ENCODE peak calls at places on chromosomes 1 and 21, in six cellular contexts. P is K562, O is GM12892, J is H1, I is HepG2, Q is GM12878. D is an unnamed sample.
A peak's percentile ranks its signal among the peaks of the same experiment; 100 is the strongest.

GRCh38 chr1:52674497-52675384 is 23.4 kb downstream of the COA7 start:
- DNase-seq in I (no peak), P (peak; percentile 75), Q (no peak), J (no peak), O (no peak), D (no peak)

GRCh38 chr1:221286399-221286798 is 407.2 kb downstream of the HLX start:
- DNase-seq in P (no peak), I (no peak), Q (no peak), O (no peak), J (no peak), D (no peak)

GRCh38 chr1:241325441-241325840 is 31.6 kb downstream of the RGS7 start:
- DNase-seq in P (no peak), J (no peak), I (no peak), Q (no peak), O (no peak), D (no peak)

GRCh38 chr1:78437393-78437792 is 53.4 kb upstream of the PTGFR start:
- DNase-seq in I (no peak), J (no peak), O (no peak), Q (no peak), P (no peak), D (no peak)

GRCh38 chr1:226985839-226986463 is 45.9 kb downstream of the COQ8A start:
- DNase-seq in J (no peak), O (no peak), I (no peak), P (no peak), Q (no peak), D (no peak)

GRCh38 chr1:205346956-205347574 is 9.7 kb downstream of the KLHDC8A start:
- DNase-seq in O (no peak), I (no peak), Q (no peak), P (no peak), J (no peak), D (no peak)

GRCh38 chr1:106555571-106555970 is 500.9 kb upstream of the PRMT6 start:
- DNase-seq in O (no peak), Q (no peak), I (no peak), J (no peak), P (no peak), D (no peak)

GRCh38 chr1:66696771-66697170 is 55.5 kb upstream of the DYNLT5 start:
- DNase-seq in J (no peak), Q (no peak), I (no peak), P (no peak), O (no peak), D (no peak)

GRCh38 chr1:94245747-94246438 is 8.5 kb upstream of the ARHGAP29 start:
- DNase-seq in P (no peak), O (no peak), I (no peak), Q (no peak), J (no peak), D (no peak)

GRCh38 chr1:90834354-90835171 is 117.5 kb upstream of the BARHL2 start:
- DNase-seq in Q (no peak), O (no peak), J (no peak), P (no peak), I (no peak), D (no peak)

GRCh38 chr1:147773215-147773715 is 12.9 kb upstream of the GJA5 start:
- DNase-seq in I (no peak), J (peak; percentile 55), O (no peak), Q (no peak), P (no peak), D (no peak)

GRCh38 chr1:172581273-172581672 is 48.3 kb downstream of the SUCO start:
- DNase-seq in O (no peak), J (no peak), P (no peak), Q (no peak), I (no peak), D (no peak)

GRCh38 chr1:97038410-97038809 is 316.8 kb downstream of the PTBP2 start:
- DNase-seq in I (no peak), P (no peak), O (no peak), Q (no peak), J (no peak), D (no peak)

GRCh38 chr1:95309031-95309459 is 75.0 kb downstream of the RWDD3 start:
- DNase-seq in P (peak; percentile 51), I (peak; percentile 32), O (no peak), Q (no peak), J (no peak), D (no peak)

GRCh38 chr1:180353930-180354329 is 123.9 kb downstream of the LHX4 start:
- DNase-seq in I (no peak), P (no peak), J (no peak), O (no peak), Q (no peak), D (no peak)

GRCh38 chr1:7912743-7913557 is 27.7 kb downstream of the TNFRSF9 start:
- DNase-seq in J (no peak), Q (no peak), I (no peak), O (no peak), P (no peak), D (no peak)

GRCh38 chr1:18736958-18737357 is 106.3 kb downstream of the PAX7 start:
- DNase-seq in O (no peak), J (no peak), P (no peak), Q (no peak), I (no peak), D (no peak)

GRCh38 chr1:198934901-198935301 is 296.1 kb downstream of the PTPRC start:
- DNase-seq in O (no peak), J (no peak), I (no peak), P (no peak), Q (peak; percentile 42), D (no peak)

GRCh38 chr1:26066160-26066559 is 1.3 kb downstream of the TRIM63 start:
- DNase-seq in P (no peak), J (no peak), O (no peak), Q (no peak), I (no peak), D (no peak)

GRCh38 chr1:214332950-214333798 is 52.2 kb downstream of the SMYD2 start:
- DNase-seq in O (peak; percentile 24), Q (no peak), P (peak; percentile 65), I (peak; percentile 23), J (peak; percentile 80), D (peak; percentile 32)

GRCh38 chr1:156579472-156579871 is at the start of gene TTC24:
- DNase-seq in O (no peak), J (no peak), I (no peak), Q (no peak), P (no peak), D (no peak)

GRCh38 chr21:26140185-26140584 is 30.4 kb downstream of the APP start:
- DNase-seq in O (no peak), P (no peak), J (no peak), Q (no peak), I (peak; percentile 50), D (no peak)
- TF ChIP-seq POLR2A in O (no peak), P (no peak), J (no peak), Q (no peak), I (no peak), D (no peak)

GRCh38 chr21:45920824-45921600 is 60.6 kb upstream of the COL6A1 start:
- DNase-seq in Q (no peak), P (no peak), J (no peak), O (no peak), I (no peak), D (no peak)

GRCh38 chr21:45922648-45923047 is 58.9 kb upstream of the COL6A1 start:
- DNase-seq in P (no peak), Q (no peak), I (no peak), J (no peak), O (no peak), D (no peak)

GRCh38 chr21:45926281-45926680 is 55.3 kb upstream of the COL6A1 start:
- DNase-seq in O (no peak), Q (no peak), J (no peak), P (no peak), I (no peak), D (no peak)

GRCh38 chr21:45921917-45922316 is 59.7 kb upstream of the COL6A1 start:
- DNase-seq in Q (no peak), P (no peak), O (no peak), J (no peak), I (no peak), D (no peak)

GRCh38 chr21:45923146-45923545 is 58.4 kb upstream of the COL6A1 start:
- DNase-seq in I (peak; percentile 16), O (no peak), J (peak; percentile 84), Q (no peak), P (peak; percentile 49), D (no peak)
- TF ChIP-seq POLR2AphosphoS5 in I (no peak), O (no peak), J (no peak), Q (no peak), P (no peak), D (no peak)

DNA sequence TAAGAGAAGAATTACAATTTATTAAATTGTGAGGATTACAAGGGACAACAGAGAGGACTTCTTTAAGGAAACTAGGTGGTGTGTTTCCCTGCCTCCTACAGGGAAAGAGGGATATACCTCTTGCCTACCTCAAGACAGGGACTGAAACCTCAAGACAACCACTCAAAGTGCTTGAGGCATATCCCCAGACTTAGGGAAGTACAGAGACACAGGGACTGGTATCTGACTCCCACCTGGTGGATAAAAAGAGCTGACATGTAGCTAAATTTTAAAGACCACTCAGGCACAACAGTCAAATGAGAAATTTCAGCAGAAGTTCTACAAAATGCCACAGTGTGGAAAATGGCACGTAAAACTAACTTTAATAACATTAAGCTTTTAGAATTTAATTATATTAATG is 21.3 kb downstream of the DENND2C start:
- DNase-seq in O (no peak), Q (no peak), J (no peak), P (no peak), I (no peak), D (no peak)
- TF ChIP-seq TAF1 in O (no peak), Q (no peak), J (no peak), P (no peak), I (no peak), D (no peak)

DNA sequence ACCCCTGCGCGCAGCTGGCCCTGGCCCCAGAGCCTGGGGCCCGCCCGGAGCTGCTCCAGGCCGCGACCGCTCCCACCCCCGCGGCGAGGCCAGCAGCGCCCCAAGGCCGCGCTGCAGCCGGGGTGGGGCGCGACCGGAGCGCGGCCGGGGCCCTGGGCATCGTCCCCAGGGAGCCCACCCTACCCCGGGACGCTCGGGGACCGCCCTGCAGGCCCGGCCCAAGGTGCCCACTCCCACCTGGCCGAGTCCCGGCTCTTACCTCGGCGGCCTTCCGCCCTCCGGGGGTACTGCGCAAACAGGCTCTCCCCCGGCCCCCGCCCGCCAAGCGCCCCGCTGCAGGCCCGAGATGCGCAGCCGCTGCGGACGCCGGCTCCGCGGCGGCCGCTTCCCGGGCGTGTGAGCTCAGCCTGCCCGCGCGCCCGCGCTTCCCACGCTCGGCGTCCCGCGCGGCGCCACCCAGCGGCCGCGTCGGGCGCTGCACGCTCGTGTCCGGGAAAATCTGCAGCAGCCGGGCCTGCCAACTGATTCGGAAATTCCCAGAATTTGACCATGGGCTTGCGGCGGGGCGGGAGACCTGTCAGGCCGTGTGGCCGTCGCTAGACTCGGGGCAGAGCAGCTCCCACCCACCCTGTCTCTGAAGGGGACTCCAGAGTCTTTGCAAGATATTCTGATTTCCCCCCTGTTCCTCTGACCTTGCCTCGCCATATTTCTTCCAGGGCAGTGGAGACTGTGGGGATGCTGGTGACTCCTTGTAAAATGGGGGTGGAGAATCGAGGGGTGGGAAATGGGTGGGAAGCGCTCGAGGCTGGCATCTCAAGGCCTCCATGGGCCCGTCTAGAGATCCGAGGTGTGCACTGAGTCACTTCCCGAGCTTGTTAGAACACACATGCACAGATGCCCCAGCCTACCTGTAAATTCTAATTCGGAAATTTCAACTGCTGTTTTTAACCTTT is 41.9 kb downstream of the CD34 start:
- DNase-seq in P (peak; percentile 89), Q (no peak), O (peak; percentile 78), I (peak; percentile 41), J (peak; percentile 90), D (peak; percentile 79)
- TF ChIP-seq POLR2A in P (no peak), Q (peak; percentile 64), O (peak; percentile 34), I (no peak), J (no peak), D (no peak)